ENCODE peak calls at places on chromosomes 13 and 19, in nine cellular contexts. Y is Caco-2; E is choroid plexus epithelial cell; K is fibroblast of the aortic adventitia; F is PC-9; J is prostate gland; N is spleen; D is nephron progenitor cell; P is CD4-positive, alpha-beta T cell. I is an unnamed sample.
A peak's percentile ranks its signal among the peaks of the same experiment; 100 is the strongest.

GRCh38 chr19:1089891-1090290 is 5.3 kb downstream of the POLR2E start:
- DNase-seq in Y (no peak), E (no peak), K (no peak), F (no peak), J (no peak), N (no peak), D (no peak), P (no peak), I (no peak)

GRCh38 chr13:113216165-113217056 is 7.0 kb downstream of the CUL4A start:
- DNase-seq in Y (peak; percentile 16), E (peak; percentile 63), K (peak; percentile 73), F (peak; percentile 89), J (peak; percentile 66), N (peak; percentile 29), D (peak; percentile 20), P (no peak), I (peak; percentile 62)

GRCh38 chr19:30046522-30046921 is 104.5 kb downstream of the URI1 start:
- DNase-seq in Y (no peak), E (peak; percentile 78), K (no peak), F (no peak), J (no peak), N (no peak), D (no peak), P (no peak), I (no peak)

GRCh38 chr13:109331898-109332297 is 454.5 kb downstream of the IRS2 start:
- DNase-seq in Y (peak; percentile 44), E (peak; percentile 96), K (peak; percentile 2), F (no peak), J (no peak), N (no peak), D (peak; percentile 46), P (no peak), I (peak; percentile 82)

GRCh38 chr19:50362656-50363424 is 2.6 kb downstream of the NAPSA start:
- DNase-seq in Y (no peak), E (no peak), K (no peak), F (peak; percentile 3), J (no peak), N (no peak), D (no peak), P (no peak), I (no peak)

GRCh38 chr13:111630411-111630810 is 310.0 kb downstream of the TEX29 start:
- DNase-seq in Y (no peak), E (no peak), K (no peak), F (no peak), J (no peak), N (no peak), D (peak; percentile 23), P (no peak), I (no peak)

GRCh38 chr19:22519152-22519551 is 97.0 kb upstream of the ZNF98 start:
- DNase-seq in Y (no peak), E (no peak), K (no peak), F (no peak), J (no peak), N (peak; percentile 53), D (no peak), P (no peak), I (no peak)

GRCh38 chr13:43981091-43981490 is 101.4 kb downstream of the LACC1 start:
- DNase-seq in Y (peak; percentile 32), E (no peak), K (no peak), F (no peak), J (no peak), N (no peak), D (no peak), P (no peak), I (no peak)

GRCh38 chr13:75285310-75285709 is 196.7 kb downstream of the TBC1D4 start:
- DNase-seq in Y (no peak), E (no peak), K (no peak), F (no peak), J (no peak), N (no peak), D (no peak), P (no peak), I (no peak)

GRCh38 chr13:98563071-98563470 is 13.8 kb downstream of the STK24 start:
- DNase-seq in Y (no peak), E (peak; percentile 38), K (no peak), F (no peak), J (no peak), N (no peak), D (no peak), P (peak; percentile 34), I (no peak)

GRCh38 chr19:18656337-18657086 is 19.7 kb downstream of the KLHL26 start:
- DNase-seq in Y (no peak), E (no peak), K (no peak), F (peak; percentile 1), J (no peak), N (no peak), D (no peak), P (no peak), I (no peak)

GRCh38 chr13:30301827-30302226 is 5.5 kb downstream of the KATNAL1 start:
- DNase-seq in Y (no peak), E (no peak), K (no peak), F (no peak), J (no peak), N (no peak), D (no peak), P (no peak), I (no peak)

GRCh38 chr19:1373534-1374249 is 10.0 kb upstream of the NDUFS7 start:
- DNase-seq in Y (no peak), E (peak; percentile 79), K (no peak), F (no peak), J (no peak), N (peak; percentile 85), D (no peak), P (no peak), I (no peak)

GRCh38 chr13:76286178-76286577 is 600.0 kb downstream of the KCTD12 start:
- DNase-seq in Y (no peak), E (peak; percentile 85), K (peak; percentile 90), F (no peak), J (no peak), N (no peak), D (no peak), P (no peak), I (peak; percentile 63)

GRCh38 chr19:48444933-48445194 is 919 bp upstream of the GRWD1 start:
- DNase-seq in Y (no peak), E (no peak), K (no peak), F (no peak), J (no peak), N (no peak), D (no peak), P (no peak), I (no peak)

GRCh38 chr19:48444129-48444932 is 1.5 kb upstream of the GRWD1 start:
- DNase-seq in Y (no peak), E (no peak), K (no peak), F (no peak), J (no peak), N (peak; percentile 76), D (peak; percentile 32), P (no peak), I (no peak)

GRCh38 chr19:48445256-48445605 is 552 bp upstream of the GRWD1 start:
- DNase-seq in Y (peak; percentile 73), E (peak; percentile 98), K (peak; percentile 96), F (peak; percentile 87), J (peak; percentile 41), N (no peak), D (no peak), P (no peak), I (peak; percentile 94)

GRCh38 chr19:48446579-48446978 is 796 bp downstream of the GRWD1 start:
- DNase-seq in Y (no peak), E (no peak), K (no peak), F (no peak), J (no peak), N (no peak), D (no peak), P (no peak), I (no peak)

DNA sequence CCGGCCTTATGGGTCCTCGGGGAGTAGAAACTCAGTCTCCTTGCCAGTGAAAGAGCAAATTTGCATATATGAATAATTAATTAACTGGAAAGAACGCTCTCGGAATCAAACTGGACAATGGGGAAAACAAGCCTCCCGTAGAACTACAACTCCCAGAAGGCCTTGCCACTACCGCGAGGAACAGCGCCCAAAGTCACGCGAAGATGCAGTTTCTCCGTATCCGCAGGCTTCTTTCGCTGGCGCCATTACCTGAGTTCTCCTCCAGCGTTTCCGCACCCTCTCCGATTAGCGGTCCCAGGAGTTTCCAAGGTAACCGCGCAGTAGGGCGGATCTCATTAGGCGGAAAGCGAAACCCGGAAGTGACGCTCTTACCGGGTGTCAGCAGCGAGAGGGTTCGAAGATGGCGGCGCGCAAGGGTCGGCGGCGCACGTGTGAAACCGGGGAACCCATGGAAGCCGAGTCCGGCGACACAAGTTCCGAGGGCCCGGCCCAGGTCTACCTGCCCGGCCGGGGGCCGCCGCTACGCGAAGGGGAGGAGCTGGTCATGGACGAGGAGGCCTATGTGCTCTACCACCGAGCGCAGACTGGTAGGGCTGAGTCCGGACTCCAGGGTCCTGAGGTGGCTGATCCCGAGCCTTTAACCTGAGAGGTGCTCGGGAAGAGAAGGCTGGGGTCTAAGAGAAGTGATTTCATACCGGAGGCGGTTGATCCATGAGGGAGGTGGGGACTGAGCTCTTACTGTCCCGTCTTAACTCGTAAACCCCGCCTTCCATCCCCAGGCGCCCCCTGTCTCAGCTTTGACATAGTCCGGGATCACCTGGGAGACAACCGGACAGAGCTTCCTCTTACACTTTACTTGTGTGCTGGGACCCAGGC is at the start of gene GRWD1:
- DNase-seq in Y (peak; percentile 94), E (peak; percentile 97), K (peak; percentile 97), F (peak; percentile 95), J (peak; percentile 92), N (peak; percentile 96), D (peak; percentile 87), P (peak; percentile 90), I (peak; percentile 93)
- TF ChIP-seq CTCF in Y (no peak), E (peak; percentile 37), K (peak; percentile 13), F (peak; percentile 54), J (no peak), N (no peak), D (no peak), P (no peak), I (no peak)

GRCh38 chr19:35657904-35658700 is 8.2 kb upstream of the UPK1A start:
- DNase-seq in Y (no peak), E (no peak), K (no peak), F (no peak), J (no peak), N (no peak), D (no peak), P (no peak), I (no peak)
- TF ChIP-seq CTCF in Y (peak; percentile 21), E (peak; percentile 23), K (peak; percentile 21), F (peak; percentile 48), J (no peak), N (no peak), D (no peak), P (no peak), I (peak; percentile 1)

DNA sequence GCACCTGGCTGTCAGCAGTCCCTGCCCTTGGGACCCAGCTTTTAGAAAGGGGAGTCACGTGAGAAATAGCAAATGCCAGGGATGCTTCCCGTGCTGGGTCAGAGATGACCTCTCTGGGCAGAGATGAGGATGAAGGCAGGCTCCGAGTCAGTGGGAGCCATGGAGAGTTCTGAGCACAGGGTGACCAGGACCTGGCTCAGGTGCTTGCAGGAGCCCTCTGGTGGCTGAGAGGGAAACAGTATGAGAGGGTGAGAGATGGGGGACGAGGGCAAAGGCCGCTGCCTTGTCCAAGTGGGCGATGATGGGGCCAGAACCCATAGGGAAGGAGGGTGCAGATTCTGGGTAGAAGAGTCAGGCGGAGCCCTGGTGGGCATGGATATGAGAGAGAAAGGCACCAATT is 15.8 kb downstream of the TMED1 start:
- DNase-seq in Y (no peak), E (no peak), K (no peak), F (no peak), J (no peak), N (no peak), D (no peak), P (no peak), I (no peak)
- TF ChIP-seq CTCF in Y (no peak), E (peak; percentile 57), K (peak; percentile 21), F (peak; percentile 36), J (no peak), N (peak; percentile 38), D (no peak), P (no peak), I (peak; percentile 18)

GRCh38 chr19:41452584-41453275 is 9.8 kb downstream of the ERICH4 start:
- DNase-seq in Y (no peak), E (no peak), K (no peak), F (no peak), J (no peak), N (no peak), D (no peak), P (no peak), I (no peak)
- TF ChIP-seq CTCF in Y (no peak), E (no peak), K (no peak), F (no peak), J (no peak), N (no peak), D (no peak), P (no peak), I (no peak)

I was measured in AG10803.